ENCODE peak calls at places on chromosomes 11 and 22, in five cellular contexts. G, R, T, O and Z are unnamed samples.

GRCh38 chr11:2511421-2512369 is 66.9 kb downstream of the KCNQ1 start:
- DNase-seq in G (peak), R (peak), T (no peak), O (peak), Z (peak)

GRCh38 chr11:1777737-1778136 is 14.0 kb upstream of the CTSD start:
- DNase-seq in G (no peak), R (no peak), T (no peak), O (no peak), Z (no peak)

GRCh38 chr22:23485490-23485889 is 94.6 kb downstream of the IGLL1 start:
- DNase-seq in G (no peak), R (no peak), T (no peak), O (no peak), Z (peak)

GRCh38 chr11:69574383-69575255 is 66.3 kb upstream of the CCND1 start:
- DNase-seq in G (no peak), R (no peak), T (no peak), O (no peak), Z (peak)

GRCh38 chr11:112670806-112671570 is 290.2 kb upstream of the NCAM1 start:
- DNase-seq in G (no peak), R (no peak), T (no peak), O (no peak), Z (no peak)

GRCh38 chr11:74820763-74821162 is 72.1 kb downstream of the RNF169 start:
- DNase-seq in G (no peak), R (no peak), T (no peak), O (no peak), Z (no peak)

GRCh38 chr11:34345991-34346480 is 11.8 kb downstream of the ABTB2 start:
- DNase-seq in G (no peak), R (no peak), T (no peak), O (no peak), Z (no peak)

GRCh38 chr11:2137202-2138071 is 1.8 kb downstream of the IGF2 start:
- DNase-seq in G (peak), R (no peak), T (peak), O (peak), Z (peak)

GRCh38 chr11:3947084-3947483 is 91.6 kb downstream of the STIM1 start:
- DNase-seq in G (no peak), R (no peak), T (no peak), O (no peak), Z (no peak)

GRCh38 chr11:121587182-121587581 is 134.4 kb upstream of the SORL1-AS1 start:
- DNase-seq in G (no peak), R (no peak), T (no peak), O (no peak), Z (no peak)

GRCh38 chr11:75462117-75462653 is 29.2 kb upstream of the KLHL35 start:
- DNase-seq in G (no peak), R (no peak), T (no peak), O (no peak), Z (no peak)

GRCh38 chr22:26669060-26669481 is 11.7 kb downstream of the MIAT start:
- DNase-seq in G (no peak), R (no peak), T (no peak), O (no peak), Z (no peak)

GRCh38 chr11:28536504-28537267 is 428.5 kb downstream of the METTL15 start:
- DNase-seq in G (no peak), R (no peak), T (no peak), O (no peak), Z (no peak)

GRCh38 chr11:130709531-130709930 is 206.7 kb downstream of the SNX19 start:
- DNase-seq in G (no peak), R (no peak), T (no peak), O (no peak), Z (no peak)

GRCh38 chr11:76209956-76210885 is 3.9 kb upstream of the WNT11 start:
- DNase-seq in G (peak), R (no peak), T (peak), O (peak), Z (peak)

GRCh38 chr11:113289341-113290187 is 24.8 kb upstream of the TTC12 start:
- DNase-seq in G (peak), R (no peak), T (peak), O (peak), Z (peak)

GRCh38 chr11:12235945-12236743 is 125.8 kb downstream of the MICAL2 start:
- DNase-seq in G (no peak), R (no peak), T (no peak), O (peak), Z (no peak)

GRCh38 chr11:66069715-66070603 is at the start of gene PACS1:
- DNase-seq in G (peak), R (no peak), T (peak), O (peak), Z (peak)

GRCh38 chr11:96219981-96220623 is 122.9 kb downstream of the MAML2 start:
- DNase-seq in G (no peak), R (no peak), T (no peak), O (no peak), Z (no peak)

GRCh38 chr11:11580831-11581492 is 40.8 kb downstream of the GALNT18 start:
- DNase-seq in G (no peak), R (no peak), T (no peak), O (no peak), Z (no peak)

GRCh38 chr11:12684354-12684753 is 10.1 kb downstream of the TEAD1 start:
- DNase-seq in G (no peak), R (no peak), T (no peak), O (no peak), Z (no peak)

GRCh38 chr11:102177974-102178631 is 67.9 kb downstream of the YAP1 start:
- DNase-seq in G (no peak), R (no peak), T (no peak), O (no peak), Z (no peak)

GRCh38 chr11:100753144-100753543 is 66.1 kb downstream of the ARHGAP42 start:
- DNase-seq in G (no peak), R (no peak), T (no peak), O (peak), Z (no peak)

GRCh38 chr11:65445101-65445603 is 22.6 kb downstream of the NEAT1 start:
- DNase-seq in G (no peak), R (no peak), T (no peak), O (no peak), Z (no peak)

GRCh38 chr22:38696606-38697005 is 4.1 kb downstream of the JOSD1 start:
- DNase-seq in G (no peak), R (no peak), T (no peak), O (no peak), Z (no peak)

GRCh38 chr11:67260406-67260805 is 5.9 kb upstream of the GRK2 start:
- DNase-seq in G (no peak), R (no peak), T (no peak), O (no peak), Z (no peak)

GRCh38 chr11:131584694-131585592 is 214.5 kb downstream of the NTM start:
- DNase-seq in G (no peak), R (no peak), T (no peak), O (no peak), Z (no peak)

GRCh38 chr11:95364324-95365295 is 133.6 kb upstream of the SESN3 start:
- DNase-seq in G (no peak), R (no peak), T (no peak), O (no peak), Z (no peak)

GRCh38 chr22:44170470-44170869 is 10.3 kb upstream of the PARVG start:
- DNase-seq in G (no peak), R (no peak), T (no peak), O (no peak), Z (no peak)

GRCh38 chr11:11608783-11609232 is 13.0 kb downstream of the GALNT18 start:
- DNase-seq in G (no peak), R (no peak), T (no peak), O (no peak), Z (no peak)

GRCh38 chr22:33114570-33114969 is 56.4 kb upstream of the SYN3 start:
- DNase-seq in G (no peak), R (no peak), T (no peak), O (no peak), Z (no peak)

GRCh38 chr11:43547900-43548381 is 132.6 kb upstream of the HSD17B12 start:
- DNase-seq in G (no peak), R (no peak), T (peak), O (peak), Z (no peak)

GRCh38 chr11:43547411-43547718 is 133.2 kb upstream of the HSD17B12 start:
- DNase-seq in G (no peak), R (no peak), T (peak), O (peak), Z (no peak)

GRCh38 chr11:43546561-43547410 is 133.8 kb upstream of the HSD17B12 start:
- DNase-seq in G (no peak), R (no peak), T (no peak), O (peak), Z (no peak)

GRCh38 chr11:43543313-43543712 is 137.2 kb upstream of the HSD17B12 start:
- DNase-seq in G (no peak), R (no peak), T (no peak), O (no peak), Z (no peak)

DNA sequence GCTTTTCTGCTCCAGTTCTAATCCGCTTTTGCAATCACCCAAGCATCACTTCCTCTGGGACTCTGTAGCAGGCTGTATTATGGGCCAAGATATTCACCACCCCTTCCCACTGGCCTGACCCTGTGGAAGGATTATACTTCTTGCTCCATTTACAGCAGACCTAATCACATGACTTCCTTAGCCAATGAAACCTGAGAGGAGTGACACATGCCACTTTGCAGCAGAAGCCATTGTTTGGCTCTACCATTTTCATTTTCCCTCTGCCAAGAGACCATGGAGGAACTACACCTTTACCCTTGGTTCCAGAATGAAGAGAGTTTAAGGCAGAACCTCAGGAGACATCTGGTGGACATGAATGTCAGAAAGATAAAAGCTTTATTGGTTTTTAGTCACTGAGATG is 134.9 kb upstream of the HSD17B12 start:
- DNase-seq in G (no peak), R (no peak), T (no peak), O (no peak), Z (no peak)
- TF ChIP-seq CTCF in G (no peak), R (no peak), T (no peak), O (no peak), Z (no peak)

GRCh38 chr22:31177420-31178162 is 17.6 kb downstream of the RNF185 start:
- DNase-seq in G (no peak), R (peak), T (no peak), O (no peak), Z (no peak)
- TF ChIP-seq CTCF in G (no peak), R (no peak), T (no peak), O (no peak), Z (no peak)

DNA sequence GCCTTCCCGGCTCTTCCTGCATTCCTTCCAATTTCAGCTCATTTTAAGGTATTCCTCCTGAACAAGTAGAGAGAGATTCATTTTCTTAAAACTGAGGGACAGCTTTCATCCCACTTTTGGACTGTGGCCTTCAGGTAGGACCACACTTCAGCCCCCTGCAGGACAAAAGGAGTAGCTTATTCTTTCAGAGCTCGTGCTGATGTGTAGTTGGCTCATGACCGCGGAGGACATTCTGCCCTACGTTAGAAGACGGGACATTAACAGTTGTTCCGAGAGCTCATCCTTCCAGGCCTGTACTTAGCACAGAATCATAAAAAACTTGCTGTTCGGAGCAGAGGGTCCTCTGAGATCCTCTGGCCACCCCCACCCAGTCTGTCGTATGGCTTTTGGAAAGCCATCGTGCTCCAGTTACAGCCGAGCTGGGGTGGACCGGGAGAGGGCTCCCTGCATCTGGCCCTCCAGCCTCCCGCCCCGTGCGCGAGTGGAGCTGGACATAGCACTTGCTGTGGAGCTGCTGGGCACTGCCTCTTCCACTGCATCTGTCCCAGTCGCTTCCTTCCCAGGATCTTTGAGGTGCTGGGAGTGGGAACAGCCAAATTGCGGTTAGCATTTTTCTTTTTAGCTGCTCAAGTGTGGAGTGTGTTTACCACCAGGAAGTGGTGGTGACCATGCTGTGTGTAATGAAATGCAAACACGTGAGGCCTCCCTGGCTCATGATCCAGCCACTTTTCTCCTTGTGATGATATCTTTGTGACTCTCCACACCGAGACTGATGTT is 250.3 kb downstream of the TBC1D22A start:
- DNase-seq in G (no peak), R (no peak), T (no peak), O (no peak), Z (no peak)
- TF ChIP-seq CTCF in G (no peak), R (no peak), T (no peak), O (no peak), Z (no peak)

GRCh38 chr11:64391839-64392238 is 32.9 kb downstream of the RPS6KA4 start:
- DNase-seq in G (no peak), R (no peak), T (no peak), O (no peak), Z (no peak)
- TF ChIP-seq CTCF in G (no peak), R (no peak), T (no peak), O (no peak), Z (no peak)

GRCh38 chr22:42584364-42584940 is 30.2 kb downstream of the POLDIP3 start:
- DNase-seq in G (no peak), R (no peak), T (no peak), O (no peak), Z (no peak)
- TF ChIP-seq CTCF in G (no peak), R (no peak), T (no peak), O (no peak), Z (no peak)

DNA sequence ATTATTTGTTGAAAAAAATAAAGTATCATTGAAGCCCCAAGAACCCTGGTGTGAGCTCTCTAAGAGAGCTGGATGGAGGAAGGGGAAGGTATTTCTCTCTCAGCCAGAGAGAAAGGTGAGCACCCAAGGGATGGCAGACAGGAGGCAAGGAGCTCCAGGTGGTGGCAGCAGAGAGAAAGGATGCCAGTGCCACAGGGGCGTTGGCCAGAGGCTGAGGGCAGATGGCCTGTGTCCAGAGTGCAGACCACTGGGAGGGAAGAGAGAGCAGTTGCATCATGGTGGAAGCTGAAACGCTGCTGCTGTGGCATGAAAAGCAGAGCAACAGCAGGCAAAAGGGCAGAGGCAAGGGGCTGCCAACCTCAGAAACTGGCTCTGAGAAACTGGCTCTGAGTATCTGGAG is 8.5 kb downstream of the SPON1 start:
- DNase-seq in G (no peak), R (no peak), T (no peak), O (peak), Z (no peak)
- TF ChIP-seq CTCF in G (no peak), R (peak), T (no peak), O (no peak), Z (no peak)

GRCh38 chr11:119315139-119316016 is 1.6 kb downstream of the MCAM start:
- DNase-seq in G (no peak), R (no peak), T (no peak), O (no peak), Z (no peak)
- TF ChIP-seq CTCF in G (peak), R (no peak), T (no peak), O (no peak), Z (no peak)

GRCh38 chr11:64263021-64263946 is 12.0 kb downstream of the PLCB3 start:
- DNase-seq in G (no peak), R (no peak), T (no peak), O (no peak), Z (no peak)
- TF ChIP-seq CTCF in G (no peak), R (no peak), T (no peak), O (no peak), Z (no peak)

GRCh38 chr11:14908214-14908880 is 16.3 kb upstream of the CYP2R1 start:
- DNase-seq in G (no peak), R (no peak), T (no peak), O (no peak), Z (no peak)
- TF ChIP-seq CTCF in G (peak), R (peak), T (no peak), O (no peak), Z (peak)

GRCh38 chr11:45337583-45338360 is 51.6 kb upstream of the SYT13 start:
- DNase-seq in G (no peak), R (no peak), T (no peak), O (no peak), Z (no peak)
- TF ChIP-seq CTCF in G (no peak), R (no peak), T (no peak), O (no peak), Z (no peak)